ENCODE peak calls at places on chromosome 4, in ten cellular contexts. I is tibial artery; W is OCI-LY7; E is choroid plexus epithelial cell; V is colonic mucosa; Y is right lobe of liver; N is H1; O is progenitor cell of endocrine pancreas; J is CD4-positive, alpha-beta T cell; H is foreskin fibroblast. M is an unnamed sample.

GRCh38 chr4:152525878-152526277 is 10.0 kb downstream of the FBXW7 start:
- DNase-seq in Y (no peak), E (no peak), I (no peak), W (no peak), O (no peak), H (no peak), N (no peak), J (no peak), V (no peak), M (no peak)

GRCh38 chr4:106365613-106366012 is 3.0 kb downstream of the GIMD1 start:
- DNase-seq in J (no peak), Y (no peak), N (no peak), W (no peak), V (no peak), E (peak), I (no peak), H (peak), O (no peak), M (no peak)

GRCh38 chr4:101563126-101563525 is 215.8 kb upstream of the PPP3CA start:
- DNase-seq in W (no peak), Y (no peak), O (no peak), V (no peak), I (no peak), N (no peak), H (no peak), E (no peak), J (no peak), M (no peak)

GRCh38 chr4:99934891-99935290 is 11.5 kb downstream of the DNAJB14 start:
- DNase-seq in H (no peak), E (no peak), V (no peak), W (no peak), O (no peak), N (no peak), Y (no peak), J (no peak), I (no peak), M (no peak)

GRCh38 chr4:142322996-142323395 is 523.1 kb downstream of the INPP4B start:
- DNase-seq in I (no peak), O (no peak), Y (no peak), E (no peak), J (no peak), H (peak), W (no peak), N (no peak), V (no peak), M (no peak)

GRCh38 chr4:72857787-72858186 is 211.7 kb downstream of the COX18 start:
- DNase-seq in J (no peak), V (no peak), I (no peak), W (no peak), Y (no peak), E (peak), O (no peak), H (no peak), N (no peak), M (no peak)

GRCh38 chr4:17092990-17093880 is 194.8 kb upstream of the LDB2 start:
- DNase-seq in I (no peak), H (no peak), E (no peak), J (no peak), V (no peak), O (no peak), W (no peak), Y (no peak), N (no peak), M (peak)

GRCh38 chr4:98374643-98375042 is 113.5 kb downstream of the RAP1GDS1 start:
- DNase-seq in H (no peak), O (no peak), J (no peak), Y (no peak), E (peak), V (no peak), I (no peak), W (no peak), N (no peak), M (no peak)

GRCh38 chr4:6753103-6753560 is 29.4 kb upstream of the KIAA0232 start:
- DNase-seq in V (peak), E (no peak), Y (peak), I (no peak), N (no peak), O (no peak), H (no peak), W (no peak), J (no peak), M (no peak)

GRCh38 chr4:173752610-173753009 is 222.6 kb upstream of the HAND2 start:
- DNase-seq in E (peak), N (peak), W (peak), V (peak), O (no peak), J (no peak), H (no peak), Y (no peak), I (no peak), M (peak)

GRCh38 chr4:106584590-106584989 is 216.0 kb upstream of the GIMD1 start:
- DNase-seq in Y (no peak), V (no peak), I (no peak), O (no peak), H (no peak), N (no peak), W (no peak), E (peak), J (no peak), M (no peak)

GRCh38 chr4:22372958-22373357 is 142.9 kb downstream of the ADGRA3 start:
- DNase-seq in V (no peak), N (no peak), E (no peak), O (no peak), I (no peak), J (no peak), H (no peak), Y (no peak), W (no peak), M (no peak)

GRCh38 chr4:13704761-13705160 is 77.2 kb upstream of the BOD1L1 start:
- DNase-seq in H (no peak), O (no peak), W (no peak), I (no peak), Y (no peak), V (no peak), N (no peak), J (no peak), E (no peak), M (no peak)

GRCh38 chr4:161522031-161522430 is 641.8 kb downstream of the FSTL5 start:
- DNase-seq in H (no peak), E (peak), Y (no peak), I (no peak), O (no peak), V (no peak), W (no peak), J (no peak), N (no peak), M (no peak)

GRCh38 chr4:67684839-67685531 is 16.0 kb downstream of the UBA6 start:
- DNase-seq in I (no peak), E (peak), Y (no peak), J (no peak), N (no peak), V (no peak), H (peak), W (no peak), O (no peak), M (no peak)

GRCh38 chr4:100716416-100716815 is 198.6 kb upstream of the EMCN start:
- DNase-seq in N (no peak), H (no peak), Y (no peak), E (no peak), W (no peak), V (no peak), I (no peak), J (no peak), O (no peak), M (no peak)

GRCh38 chr4:126364290-126364978 is 1049.7 kb downstream of the FAT4 start:
- DNase-seq in N (no peak), V (no peak), W (no peak), I (no peak), O (no peak), J (no peak), Y (no peak), H (peak), E (peak), M (no peak)

GRCh38 chr4:110305455-110305854 is 107.0 kb upstream of the ELOVL6 start:
- DNase-seq in I (no peak), H (no peak), N (no peak), O (no peak), Y (no peak), V (no peak), E (no peak), W (no peak), J (no peak), M (no peak)

GRCh38 chr4:52824603-52825310 is 37.4 kb upstream of the RASL11B start:
- DNase-seq in W (no peak), E (peak), Y (no peak), J (no peak), N (no peak), I (no peak), V (no peak), H (peak), O (no peak), M (no peak)

GRCh38 chr4:78937837-78938236 is 1.4 kb downstream of the PAQR3 start:
- DNase-seq in E (no peak), O (no peak), J (no peak), V (no peak), Y (no peak), H (no peak), I (no peak), W (no peak), N (no peak), M (no peak)

DNA sequence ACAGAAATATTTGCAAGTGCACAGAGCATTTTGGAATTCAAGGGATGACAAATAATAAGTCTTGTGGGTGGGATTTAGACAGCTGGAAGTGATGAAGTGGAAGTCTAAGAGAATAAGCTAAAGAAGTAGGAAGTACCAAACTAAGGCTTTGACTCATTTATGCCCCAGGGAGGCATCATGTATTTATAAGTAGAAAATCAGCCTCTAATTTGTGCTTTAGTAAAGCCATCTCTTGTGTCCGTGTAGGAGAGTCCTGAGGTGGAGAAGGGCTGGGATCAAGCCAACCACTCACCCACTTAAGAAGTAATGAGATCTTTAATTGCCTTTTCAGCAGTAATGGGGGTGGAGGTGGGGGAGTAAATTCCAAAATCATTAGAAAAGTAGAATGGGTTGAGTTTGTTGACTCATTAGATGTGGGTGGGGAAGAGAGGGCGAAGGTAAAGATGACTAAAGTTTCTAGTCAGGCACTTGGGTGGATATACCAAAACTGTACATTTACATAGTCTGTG is 356.7 kb downstream of the STIM2 start:
- DNase-seq in Y (no peak), O (no peak), N (no peak), I (no peak), H (peak), E (no peak), V (no peak), W (no peak), J (no peak), M (no peak)
- TF ChIP-seq CTCF in Y (no peak), O (no peak), N (no peak), I (no peak), H (no peak), E (no peak), V (no peak), W (no peak), J (no peak), M (no peak)

GRCh38 chr4:2008671-2008920 is 178 bp downstream of the NELFA start:
- DNase-seq in V (no peak), H (no peak), J (no peak), Y (no peak), O (no peak), N (no peak), W (no peak), I (no peak), E (no peak), M (no peak)

GRCh38 chr4:2008921-2009650 is at the start of gene NELFA:
- DNase-seq in Y (peak), E (peak), O (peak), I (peak), W (peak), H (peak), J (peak), N (peak), V (peak), M (peak)

GRCh38 chr4:2007804-2008670 is 737 bp downstream of the NELFA start:
- DNase-seq in N (no peak), E (peak), I (no peak), J (no peak), O (no peak), V (no peak), W (no peak), H (no peak), Y (no peak), M (peak)

GRCh38 chr4:2006956-2007653 is 1.7 kb downstream of the NELFA start:
- DNase-seq in N (no peak), J (no peak), O (no peak), W (no peak), V (no peak), I (no peak), E (no peak), Y (no peak), H (peak), M (no peak)

DNA sequence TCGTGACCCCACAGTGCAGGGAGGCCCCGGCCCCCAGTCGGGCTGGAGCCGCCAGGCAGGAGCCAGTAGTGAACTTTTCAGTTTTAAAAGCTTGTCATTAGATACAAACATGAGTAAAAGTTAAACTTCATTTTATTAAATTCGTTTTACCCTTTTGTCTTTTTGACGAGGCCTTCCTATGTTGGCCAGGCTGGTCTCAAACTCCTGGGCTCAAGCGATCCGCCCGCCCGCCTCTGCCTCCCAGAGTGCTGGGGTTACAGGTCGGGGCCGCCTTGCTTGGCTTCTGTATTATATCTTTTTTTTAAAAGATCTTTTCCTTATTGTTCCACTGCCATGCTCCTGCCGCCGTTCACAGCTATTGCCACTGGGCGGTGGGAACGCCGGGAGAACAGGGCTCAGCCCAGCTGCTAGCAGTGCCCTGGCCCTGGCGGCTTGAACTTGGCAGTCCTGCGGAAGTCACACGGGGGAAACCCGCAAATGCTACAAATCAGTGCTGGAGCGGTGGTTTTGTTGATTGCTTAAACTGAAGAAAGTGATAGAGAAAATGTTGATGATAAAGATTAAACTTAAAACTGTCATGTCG is 968 bp upstream of the NELFA start:
- DNase-seq in I (peak), W (peak), J (peak), Y (peak), O (peak), V (peak), H (peak), E (peak), N (no peak), M (peak)
- TF ChIP-seq CTCF in I (no peak), W (peak), J (peak), Y (no peak), O (peak), V (no peak), H (no peak), E (peak), N (peak), M (no peak)

GRCh38 chr4:15006416-15007024 is 4.2 kb downstream of the CPEB2 start:
- DNase-seq in O (no peak), N (no peak), Y (no peak), H (no peak), I (no peak), V (no peak), E (peak), J (no peak), W (peak), M (no peak)
- TF ChIP-seq CTCF in O (peak), N (no peak), Y (peak), H (peak), I (peak), V (peak), E (peak), J (peak), W (peak), M (peak)

GRCh38 chr4:55336138-55337034 is 9.7 kb upstream of the SRD5A3 start:
- DNase-seq in V (no peak), H (no peak), I (no peak), W (no peak), J (no peak), E (no peak), O (no peak), N (no peak), Y (no peak), M (peak)
- TF ChIP-seq CTCF in V (no peak), H (no peak), I (no peak), W (no peak), J (no peak), E (no peak), O (no peak), N (no peak), Y (no peak), M (no peak)